ENCODE peak calls at places on chromosomes 16 and 17, in four cellular contexts. X, G, N and U are unnamed samples.
A peak's percentile ranks its signal among the peaks of the same experiment; 100 is the strongest.

GRCh38 chr16:89710709-89711564 is 9.4 kb upstream of the SPATA2L start:
- DNase-seq in N (no peak), G (no peak), X (no peak), U (no peak)

GRCh38 chr17:67834634-67835033 is 9.3 kb downstream of the BPTF start:
- DNase-seq in X (no peak), G (no peak), N (no peak), U (no peak)

GRCh38 chr16:56569971-56570370 is 5.1 kb downstream of the MT4 start:
- DNase-seq in G (no peak), N (no peak), X (no peak), U (no peak)

GRCh38 chr17:81248649-81249048 is 9.5 kb downstream of the NDUFAF8 start:
- DNase-seq in N (no peak), X (no peak), G (no peak), U (no peak)

GRCh38 chr17:65183736-65184135 is 46.6 kb downstream of the RGS9 start:
- DNase-seq in G (no peak), X (no peak), N (peak; percentile 35), U (no peak)

GRCh38 chr17:67602974-67603373 is 114.8 kb upstream of the NOL11 start:
- DNase-seq in X (no peak), G (peak; percentile 53), N (peak; percentile 58), U (no peak)

GRCh38 chr17:12316021-12316420 is 295.3 kb downstream of the MAP2K4 start:
- DNase-seq in G (no peak), N (no peak), X (no peak), U (no peak)

GRCh38 chr17:38464251-38464722 is 36.0 kb downstream of the ARHGAP23 start:
- DNase-seq in N (no peak), G (peak; percentile 50), X (no peak), U (no peak)

GRCh38 chr17:73986641-73987177 is 216.8 kb upstream of the RPL38 start:
- DNase-seq in X (no peak), N (no peak), G (no peak), U (no peak)

GRCh38 chr17:74369221-74369620 is 1.9 kb downstream of the GPR142 start:
- DNase-seq in G (peak; percentile 44), N (no peak), X (no peak), U (no peak)

GRCh38 chr16:9854665-9855064 is 327.6 kb downstream of the GRIN2A start:
- DNase-seq in G (no peak), X (peak; percentile 72), N (no peak), U (no peak)

GRCh38 chr16:21028728-21029127 is 121.9 kb downstream of the DNAH3 start:
- DNase-seq in X (peak; percentile 45), G (no peak), N (no peak), U (no peak)

GRCh38 chr17:18139949-18140348 is 31.4 kb downstream of the MYO15A start:
- DNase-seq in G (no peak), X (no peak), N (peak; percentile 41), U (no peak)

GRCh38 chr16:74035816-74036215 is 260.8 kb upstream of the PSMD7 start:
- DNase-seq in N (peak; percentile 17), G (no peak), X (no peak), U (no peak)

GRCh38 chr16:72789465-72789864 is 258.5 kb downstream of the ZFHX3 start:
- DNase-seq in X (no peak), N (no peak), G (no peak), U (no peak)

GRCh38 chr16:12459993-12460392 is 343.7 kb downstream of the CPPED1 start:
- DNase-seq in N (no peak), G (no peak), X (no peak), U (no peak)

GRCh38 chr16:1979271-1980025 is 1.8 kb downstream of the NOXO1 start:
- DNase-seq in X (no peak), G (peak; percentile 93), N (no peak), U (no peak)

GRCh38 chr17:35808240-35808961 is 883 bp upstream of the TAF15 start:
- DNase-seq in X (no peak), G (no peak), N (no peak), U (no peak)

GRCh38 chr17:65389956-65390355 is 171.5 kb downstream of the AXIN2 start:
- DNase-seq in N (no peak), X (no peak), G (no peak), U (no peak)

GRCh38 chr17:17934796-17935195 is 37.4 kb downstream of the TOM1L2 start:
- DNase-seq in N (no peak), X (no peak), G (no peak), U (no peak)

GRCh38 chr16:80265624-80266306 is 275.0 kb upstream of the DYNLRB2 start:
- DNase-seq in X (peak; percentile 42), N (no peak), G (no peak), U (no peak)

GRCh38 chr17:79633154-79633553 is 22.3 kb upstream of the RBFOX3 start:
- DNase-seq in N (no peak), X (peak; percentile 70), G (peak; percentile 13), U (peak; percentile 3)

GRCh38 chr17:19331134-19331533 is 31.4 kb downstream of the B9D1 start:
- DNase-seq in G (peak; percentile 22), X (no peak), N (no peak), U (no peak)

GRCh38 chr16:1746693-1747195 is 24.6 kb downstream of the NME3 start:
- DNase-seq in N (no peak), G (no peak), X (no peak), U (no peak)

GRCh38 chr16:31094088-31094423 is 541 bp downstream of the VKORC1 start:
- DNase-seq in N (no peak), X (no peak), G (no peak), U (no peak)

GRCh38 chr17:4939554-4939803 is 367 bp downstream of the SLC25A11 start:
- DNase-seq in X (no peak), G (no peak), N (no peak), U (no peak)

GRCh38 chr17:60361889-60362288 is 30.0 kb downstream of the USP32 start:
- DNase-seq in G (no peak), N (no peak), X (no peak), U (no peak)

GRCh38 chr16:27801259-27801945 is 251.5 kb downstream of the KATNIP start:
- DNase-seq in G (no peak), N (no peak), X (no peak), U (no peak)

GRCh38 chr16:66242672-66243071 is 123.8 kb upstream of the CDH5 start:
- DNase-seq in N (no peak), X (no peak), G (no peak), U (no peak)

GRCh38 chr17:335691-336090 is 16.9 kb downstream of the RPH3AL start:
- DNase-seq in N (no peak), X (no peak), G (no peak), U (peak; percentile 29)

DNA sequence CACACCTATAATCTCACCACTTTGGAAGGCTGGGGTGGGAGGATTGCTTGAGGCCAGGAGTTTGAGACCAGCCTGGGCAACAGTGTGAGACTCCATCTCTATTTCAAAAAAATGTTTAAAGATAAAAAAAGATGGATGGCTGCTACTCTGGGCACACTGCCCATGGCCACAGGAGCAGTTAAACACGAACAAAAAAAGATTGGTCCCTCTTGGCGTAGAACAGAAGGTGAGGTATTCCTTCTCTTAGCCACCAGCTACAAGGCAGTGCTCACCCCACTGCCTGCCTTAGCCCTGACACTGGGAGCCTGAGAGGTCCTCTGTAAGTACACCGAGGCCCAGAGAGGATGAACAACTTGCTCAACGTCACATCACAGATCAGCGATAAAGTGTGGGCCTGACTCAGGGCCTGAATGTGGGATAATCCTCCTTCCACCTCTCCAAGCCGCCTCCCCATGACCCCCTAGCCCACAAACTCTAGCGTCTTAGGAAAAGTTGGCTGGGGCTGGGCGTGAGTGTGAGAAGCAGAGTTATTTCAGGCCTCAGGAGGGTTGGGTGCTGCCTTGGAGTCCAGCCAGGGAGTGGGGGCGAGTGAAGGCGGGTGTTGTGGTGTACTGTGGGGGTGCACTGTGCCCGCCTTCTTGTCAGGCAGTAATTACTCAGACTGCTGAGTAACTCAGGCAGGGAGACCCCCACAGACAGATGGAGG is 2.3 kb upstream of the DPH1 start:
- DNase-seq in X (no peak), G (no peak), N (no peak), U (no peak)
- H3K4me1 ChIP-seq in X (peaks cover 63% of the 10 kb centered on the region), G (peaks cover 42% of the 10 kb centered on the region), N (peaks cover 22% of the 10 kb centered on the region), U (peaks cover 6% of the 10 kb centered on the region)

GRCh38 chr16:68417711-68418301 is 30.5 kb downstream of the SMPD3 start:
- DNase-seq in N (no peak), X (no peak), G (peak; percentile 91), U (no peak)
- TF ChIP-seq EP300 in N (no peak), X (no peak), G (no peak), U (no peak)

GRCh38 chr17:48162305-48162934 is 54.9 kb downstream of the SNX11 start:
- DNase-seq in X (no peak), N (peak; percentile 21), G (no peak), U (no peak)

GRCh38 chr17:48162946-48163506 is 55.5 kb downstream of the SNX11 start:
- DNase-seq in G (peak; percentile 26), X (no peak), N (peak; percentile 43), U (no peak)

GRCh38 chr17:48163809-48164208 is 56.2 kb downstream of the SNX11 start:
- DNase-seq in X (no peak), N (no peak), G (no peak), U (no peak)

GRCh38 chr17:48160177-48160967 is 52.8 kb downstream of the SNX11 start:
- DNase-seq in G (peak; percentile 50), X (no peak), N (no peak), U (no peak)

DNA sequence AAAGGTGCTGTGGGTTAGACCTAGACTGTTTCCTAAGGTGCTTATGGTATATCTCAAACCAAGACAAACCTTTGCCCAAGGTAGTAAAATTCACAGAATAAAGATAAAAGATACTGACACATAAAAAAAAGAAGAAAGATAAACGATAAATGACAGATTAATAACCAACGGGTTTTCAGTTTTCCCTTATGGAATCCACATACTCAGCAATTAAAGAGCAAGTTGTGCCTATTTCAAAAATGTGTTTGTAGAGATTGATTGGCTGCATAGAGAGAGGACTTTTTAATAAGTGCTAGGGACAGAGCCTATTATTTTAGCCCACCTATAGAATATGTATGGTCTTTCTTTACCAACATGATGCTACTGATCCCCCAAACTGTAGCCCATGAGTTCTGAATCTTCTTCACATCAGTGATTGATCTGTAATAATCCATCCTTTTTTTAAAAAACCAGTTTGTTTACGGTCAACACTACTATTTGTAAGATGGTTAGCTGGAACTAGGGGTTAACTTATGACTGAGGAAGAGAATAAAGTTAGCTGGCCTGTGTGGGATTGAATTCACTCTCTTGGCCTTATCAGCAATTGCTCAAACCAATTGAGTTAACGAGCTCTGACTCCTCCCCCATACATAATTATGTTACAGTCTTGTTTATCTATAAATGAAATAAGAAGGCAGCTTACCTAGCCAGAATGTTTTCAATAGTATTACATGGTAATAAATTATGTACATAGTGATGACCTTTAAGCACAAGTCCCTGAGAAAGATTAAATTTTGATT is 53.8 kb downstream of the SNX11 start:
- DNase-seq in N (no peak), G (no peak), X (no peak), U (no peak)
- H3K4me1 ChIP-seq in N (peaks cover 18% of the 10 kb centered on the region), G (no peaks in the 10 kb centered on the region), X (no peaks in the 10 kb centered on the region), U (no peaks in the 10 kb centered on the region)

DNA sequence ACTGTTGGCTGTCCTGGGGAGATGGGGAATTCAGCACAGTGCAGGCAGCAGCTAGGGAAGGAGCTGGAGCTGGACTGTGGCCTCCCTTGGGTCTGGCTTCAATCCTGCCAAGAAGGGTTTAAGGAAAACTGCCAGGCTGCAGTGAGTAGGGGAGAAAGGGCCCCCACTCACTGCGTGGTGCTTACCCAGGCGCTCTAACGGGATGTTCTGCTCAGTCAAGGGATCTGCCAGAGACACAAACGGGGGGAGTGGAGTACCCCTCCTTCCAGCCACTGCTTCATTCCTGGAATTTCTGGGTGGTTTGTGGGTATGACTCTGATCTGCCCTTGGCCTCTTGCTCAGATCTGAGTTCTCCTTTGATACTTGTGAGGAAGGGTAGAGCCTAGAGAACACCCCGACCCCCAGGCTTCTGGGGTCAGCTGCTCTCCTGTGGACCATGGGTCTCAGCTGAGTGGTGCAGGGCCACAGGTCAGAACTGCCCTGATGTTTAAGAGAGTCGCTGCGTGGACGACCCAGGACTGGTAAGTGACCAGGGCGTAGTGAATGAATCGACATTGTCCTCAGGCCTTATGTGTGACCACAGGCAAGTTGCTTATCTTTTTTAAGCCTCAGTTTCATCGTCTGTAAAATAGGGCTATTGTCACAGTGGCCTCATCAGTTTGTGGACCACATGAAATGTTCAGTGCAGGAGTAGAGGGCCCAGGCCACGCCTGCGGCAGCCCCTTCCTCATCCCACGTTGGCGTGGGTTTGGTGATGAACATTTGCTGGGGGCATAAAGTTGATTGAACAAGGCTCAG is 9.6 kb downstream of the CRISPLD2 start:
- DNase-seq in G (no peak), N (no peak), X (no peak), U (peak; percentile 69)
- TF ChIP-seq EP300 in G (peak; percentile 94), N (no peak), X (peak; percentile 99), U (peak; percentile 60)